ENCODE peak calls at places on chromosomes 4 and X, in four cellular contexts. U, N, B and A are unnamed samples.

GRCh38 chr4:152310223-152310622 is 225.7 kb downstream of the FBXW7 start:
- DNase-seq in U (no peak), N (no peak), B (peak), A (no peak)

GRCh38 chrX:150569155-150569477 is 695 bp downstream of the MTM1 start:
- DNase-seq in U (no peak), N (peak), B (peak), A (no peak)

GRCh38 chr4:56757270-56757746 is 64.2 kb downstream of the SPINK2 start:
- DNase-seq in U (no peak), N (no peak), B (peak), A (no peak)

GRCh38 chr4:6386091-6386490 is 86.3 kb downstream of the PPP2R2C start:
- DNase-seq in U (no peak), N (no peak), B (no peak), A (no peak)

GRCh38 chrX:133151320-133151719 is 54.4 kb upstream of the USP26 start:
- DNase-seq in U (no peak), N (no peak), B (peak), A (no peak)

GRCh38 chr4:55398461-55398860 is 2.7 kb downstream of the TMEM165 start:
- DNase-seq in U (no peak), N (no peak), B (peak), A (no peak)

GRCh38 chr4:88908521-88908920 is 148.5 kb downstream of the FAM13A start:
- DNase-seq in U (no peak), N (no peak), B (no peak), A (no peak)

GRCh38 chrX:20452487-20452886 is 185.8 kb upstream of the RPS6KA3 start:
- DNase-seq in U (no peak), N (no peak), B (no peak), A (no peak)

GRCh38 chr4:119493419-119493818 is 135.2 kb downstream of the PDE5A start:
- DNase-seq in U (no peak), N (no peak), B (peak), A (peak)

GRCh38 chr4:187017156-187017555 is 293.5 kb upstream of the FAT1 start:
- DNase-seq in U (no peak), N (no peak), B (peak), A (no peak)

GRCh38 chr4:141065872-141066271 is 67.4 kb downstream of the RNF150 start:
- DNase-seq in U (no peak), N (no peak), B (no peak), A (no peak)

GRCh38 chrX:17377047-17377692 is 2.2 kb downstream of the NHS start:
- DNase-seq in U (no peak), N (peak), B (no peak), A (peak)

GRCh38 chr4:123106741-123107140 is 184.3 kb upstream of the NUDT6 start:
- DNase-seq in U (no peak), N (no peak), B (no peak), A (no peak)

GRCh38 chrX:51641421-51642021 is 22.8 kb upstream of the CENPVL3 start:
- DNase-seq in U (no peak), N (no peak), B (peak), A (peak)

GRCh38 chr4:75637827-75638226 is 7.5 kb upstream of the CDKL2 start:
- DNase-seq in U (no peak), N (no peak), B (no peak), A (no peak)

GRCh38 chr4:39524420-39524957 is 2.8 kb downstream of the UGDH start:
- DNase-seq in U (no peak), N (no peak), B (no peak), A (no peak)

GRCh38 chr4:169940460-169940859 is 85.7 kb downstream of the MFAP3L start:
- DNase-seq in U (no peak), N (no peak), B (no peak), A (no peak)

GRCh38 chr4:108762559-108763225 is at the start of gene ETNPPL:
- DNase-seq in U (no peak), N (peak), B (peak), A (no peak)

GRCh38 chr4:37977471-37978452 is 17.6 kb downstream of the PTTG2 start:
- DNase-seq in U (peak), N (peak), B (peak), A (peak)

GRCh38 chr4:16897991-16898827 is at the start of gene LDB2:
- DNase-seq in U (peak), N (peak), B (no peak), A (no peak)

GRCh38 chrX:109199726-109200125 is 282.2 kb downstream of the GUCY2F start:
- DNase-seq in U (no peak), N (no peak), B (no peak), A (no peak)

GRCh38 chrX:100962811-100963210 is 6.7 kb upstream of the ARL13A start:
- DNase-seq in U (no peak), N (no peak), B (no peak), A (no peak)

GRCh38 chrX:151359931-151360871 is 36.8 kb upstream of the VMA21 start:
- DNase-seq in U (no peak), N (peak), B (peak), A (peak)

GRCh38 chr4:121822796-121823504 is 733 bp downstream of the CCNA2 start:
- DNase-seq in U (no peak), N (peak), B (peak), A (peak)

GRCh38 chr4:89724716-89725115 is 112.2 kb downstream of the SNCA start:
- DNase-seq in U (no peak), N (no peak), B (peak), A (no peak)

GRCh38 chrX:131262738-131263679 is 26.1 kb downstream of the IGSF1 start:
- DNase-seq in U (no peak), N (no peak), B (peak), A (peak)

GRCh38 chr4:52637116-52637515 is 22.0 kb downstream of the USP46 start:
- DNase-seq in U (no peak), N (no peak), B (no peak), A (no peak)

GRCh38 chrX:120604359-120604782 is 470 bp downstream of the MCTS1 start:
- DNase-seq in U (no peak), N (no peak), B (peak), A (peak)

GRCh38 chr4:115927382-115927781 is 814.0 kb upstream of the NDST4 start:
- DNase-seq in U (no peak), N (no peak), B (no peak), A (no peak)

GRCh38 chr4:165016971-165017370 is 14.8 kb upstream of the TRIM60 start:
- DNase-seq in U (no peak), N (no peak), B (peak), A (no peak)

GRCh38 chr4:107619731-107620130 is 100.3 kb downstream of the PAPSS1 start:
- DNase-seq in U (no peak), N (no peak), B (no peak), A (no peak)